ENCODE peak calls at places on chromosomes 2 and 18, in four cellular contexts. One of them, this sample, is unnamed.

GRCh38 chr2:205734436-205734835 is 52.1 kb downstream of the NRP2 start:
- DNase-seq in A549: no peak
- DNase-seq in cardiac fibroblast: peak
- DNase-seq in kidney: no peak
- DNase-seq in this sample: peak

GRCh38 chr2:183019718-183020442 is 18.4 kb downstream of the NCKAP1 start:
- DNase-seq in A549: no peak
- DNase-seq in cardiac fibroblast: no peak
- DNase-seq in kidney: no peak
- DNase-seq in this sample: no peak

GRCh38 chr2:159051656-159052055 is 83.2 kb downstream of the TANC1 start:
- DNase-seq in A549: no peak
- DNase-seq in cardiac fibroblast: no peak
- DNase-seq in kidney: no peak
- DNase-seq in this sample: peak

GRCh38 chr2:229314117-229314516 is 43.0 kb upstream of the PID1 start:
- DNase-seq in A549: no peak
- DNase-seq in cardiac fibroblast: peak
- DNase-seq in kidney: no peak
- DNase-seq in this sample: no peak

GRCh38 chr2:98457045-98457696 is 12.5 kb downstream of the INPP4A start:
- DNase-seq in A549: peak
- DNase-seq in cardiac fibroblast: peak
- DNase-seq in kidney: no peak
- DNase-seq in this sample: peak

GRCh38 chr2:213995400-213996105 is 415.3 kb upstream of the VWC2L start:
- DNase-seq in A549: peak
- DNase-seq in cardiac fibroblast: peak
- DNase-seq in kidney: no peak
- DNase-seq in this sample: peak

GRCh38 chr2:199485732-199486335 is 28.1 kb upstream of the SATB2 start:
- DNase-seq in A549: peak
- DNase-seq in cardiac fibroblast: peak
- DNase-seq in kidney: no peak
- DNase-seq in this sample: no peak

GRCh38 chr18:13394794-13395193 is 176.2 kb downstream of the LDLRAD4 start:
- DNase-seq in A549: no peak
- DNase-seq in cardiac fibroblast: no peak
- DNase-seq in kidney: no peak
- DNase-seq in this sample: no peak

GRCh38 chr2:231583982-231584381 is 8.7 kb upstream of the TEX44 start:
- DNase-seq in A549: no peak
- DNase-seq in cardiac fibroblast: no peak
- DNase-seq in kidney: no peak
- DNase-seq in this sample: no peak

GRCh38 chr2:112959109-112959591 is 18.7 kb upstream of the IL36G start:
- DNase-seq in A549: no peak
- DNase-seq in cardiac fibroblast: peak
- DNase-seq in kidney: no peak
- DNase-seq in this sample: no peak

GRCh38 chr2:164992818-164993217 is 37.5 kb upstream of the SLC38A11 start:
- DNase-seq in A549: no peak
- DNase-seq in cardiac fibroblast: peak
- DNase-seq in kidney: no peak
- DNase-seq in this sample: peak

GRCh38 chr2:49619804-49620203 is 465.5 kb upstream of the FSHR start:
- DNase-seq in A549: no peak
- DNase-seq in cardiac fibroblast: no peak
- DNase-seq in kidney: no peak
- DNase-seq in this sample: no peak

GRCh38 chr18:43514747-43515146 is 237.5 kb upstream of the SYT4 start:
- DNase-seq in A549: no peak
- DNase-seq in cardiac fibroblast: no peak
- DNase-seq in kidney: no peak
- DNase-seq in this sample: no peak

GRCh38 chr2:110121052-110121334 is 5.4 kb upstream of the MALL start:
- DNase-seq in A549: no peak
- DNase-seq in cardiac fibroblast: no peak
- DNase-seq in kidney: no peak
- DNase-seq in this sample: no peak

GRCh38 chr18:79531386-79531785 is 135.7 kb downstream of the NFATC1 start:
- DNase-seq in A549: no peak
- DNase-seq in cardiac fibroblast: no peak
- DNase-seq in kidney: peak
- DNase-seq in this sample: no peak

GRCh38 chr2:55772309-55772980 is 78.8 kb upstream of the PNPT1 start:
- DNase-seq in A549: no peak
- DNase-seq in cardiac fibroblast: no peak
- DNase-seq in kidney: no peak
- DNase-seq in this sample: no peak

GRCh38 chr2:222290691-222291484 is 7.9 kb downstream of the PAX3 start:
- DNase-seq in A549: no peak
- DNase-seq in cardiac fibroblast: no peak
- DNase-seq in kidney: no peak
- DNase-seq in this sample: no peak

GRCh38 chr2:5387421-5387820 is 304.8 kb upstream of the SOX11 start:
- DNase-seq in A549: no peak
- DNase-seq in cardiac fibroblast: no peak
- DNase-seq in kidney: no peak
- DNase-seq in this sample: no peak

GRCh38 chr2:218798767-218799504 is 17.0 kb downstream of the CYP27A1 start:
- DNase-seq in A549: no peak
- DNase-seq in cardiac fibroblast: no peak
- DNase-seq in kidney: no peak
- DNase-seq in this sample: no peak

GRCh38 chr2:128690431-128690830 is 371.8 kb upstream of the HS6ST1 start:
- DNase-seq in A549: no peak
- DNase-seq in cardiac fibroblast: no peak
- DNase-seq in kidney: no peak
- DNase-seq in this sample: no peak

GRCh38 chr2:239026711-239027430 is 179.0 kb downstream of the TWIST2 start:
- DNase-seq in A549: no peak
- DNase-seq in cardiac fibroblast: no peak
- DNase-seq in kidney: no peak
- DNase-seq in this sample: no peak

GRCh38 chr2:100747996-100748615 is 71.8 kb upstream of the NPAS2 start:
- DNase-seq in A549: no peak
- DNase-seq in cardiac fibroblast: peak
- DNase-seq in kidney: no peak
- DNase-seq in this sample: no peak

GRCh38 chr2:138931284-138932256 is 151.4 kb upstream of the NXPH2 start:
- DNase-seq in A549: no peak
- DNase-seq in cardiac fibroblast: no peak
- DNase-seq in kidney: no peak
- DNase-seq in this sample: no peak

GRCh38 chr2:15984367-15985255 is 44.3 kb downstream of the MYCN start:
- DNase-seq in A549: no peak
- DNase-seq in cardiac fibroblast: no peak
- DNase-seq in kidney: no peak
- DNase-seq in this sample: no peak

GRCh38 chr18:80147037-80147417 is 38.0 kb downstream of the ADNP2 start:
- DNase-seq in A549: no peak
- DNase-seq in cardiac fibroblast: peak
- DNase-seq in kidney: no peak
- DNase-seq in this sample: no peak

GRCh38 chr18:59631583-59632181 is 65.5 kb downstream of the CCBE1 start:
- DNase-seq in A549: peak
- DNase-seq in cardiac fibroblast: peak
- DNase-seq in kidney: no peak
- DNase-seq in this sample: no peak

GRCh38 chr18:42620585-42620984 is 494.9 kb downstream of the RIT2 start:
- DNase-seq in A549: no peak
- DNase-seq in cardiac fibroblast: no peak
- DNase-seq in kidney: no peak
- DNase-seq in this sample: no peak

GRCh38 chr18:9403795-9404564 is 69.4 kb downstream of the TWSG1 start:
- DNase-seq in A549: no peak
- DNase-seq in cardiac fibroblast: no peak
- DNase-seq in kidney: no peak
- DNase-seq in this sample: no peak

GRCh38 chr2:136305517-136306192 is 187.7 kb upstream of the CXCR4 start:
- DNase-seq in A549: no peak
- DNase-seq in cardiac fibroblast: no peak
- DNase-seq in kidney: no peak
- DNase-seq in this sample: no peak

GRCh38 chr18:6648581-6648980 is 80.9 kb upstream of the ARHGAP28 start:
- DNase-seq in A549: no peak
- DNase-seq in cardiac fibroblast: peak
- DNase-seq in kidney: no peak
- DNase-seq in this sample: no peak

GRCh38 chr2:193806088-193806774 is 1611.5 kb upstream of the TMEFF2 start:
- DNase-seq in A549: no peak
- DNase-seq in cardiac fibroblast: no peak
- DNase-seq in kidney: no peak
- DNase-seq in this sample: no peak

GRCh38 chr2:655626-656025 is 21.6 kb downstream of the TMEM18 start:
- DNase-seq in A549: no peak
- DNase-seq in cardiac fibroblast: peak
- DNase-seq in kidney: no peak
- DNase-seq in this sample: no peak

GRCh38 chr18:33440384-33441043 is at the start of gene CCDC178:
- DNase-seq in A549: peak
- DNase-seq in cardiac fibroblast: no peak
- DNase-seq in kidney: peak
- DNase-seq in this sample: peak

GRCh38 chr18:39909706-39910105 is 2045.3 kb upstream of the PIK3C3 start:
- DNase-seq in A549: no peak
- DNase-seq in cardiac fibroblast: peak
- DNase-seq in kidney: no peak
- DNase-seq in this sample: peak

GRCh38 chr18:12637901-12638633 is 19.8 kb downstream of the SPIRE1 start:
- DNase-seq in A549: no peak
- DNase-seq in cardiac fibroblast: peak
- DNase-seq in kidney: no peak
- DNase-seq in this sample: no peak

GRCh38 chr2:76749858-76750257 is 772.3 kb downstream of the LRRTM4 start:
- DNase-seq in A549: no peak
- DNase-seq in cardiac fibroblast: no peak
- DNase-seq in kidney: no peak
- DNase-seq in this sample: no peak

GRCh38 chr2:68465081-68465916 is 1.8 kb downstream of the FBXO48 start:
- DNase-seq in A549: no peak
- DNase-seq in cardiac fibroblast: peak
- DNase-seq in kidney: no peak
- DNase-seq in this sample: peak

GRCh38 chr2:18742382-18742781 is 153.0 kb upstream of the NT5C1B start:
- DNase-seq in A549: no peak
- DNase-seq in cardiac fibroblast: no peak
- DNase-seq in kidney: no peak
- DNase-seq in this sample: no peak

GRCh38 chr2:237411683-237412349 is 2.1 kb downstream of the COL6A3 start:
- DNase-seq in A549: no peak
- DNase-seq in cardiac fibroblast: peak
- DNase-seq in kidney: no peak
- DNase-seq in this sample: no peak
- H3K4me3 ChIP-seq in A549: no peak
- H3K4me3 ChIP-seq in cardiac fibroblast: peak
- H3K4me3 ChIP-seq in kidney: no peak
- H3K4me3 ChIP-seq in this sample: peak

GRCh38 chr2:241501551-241501950 is 6.8 kb downstream of the STK25 start:
- DNase-seq in A549: no peak
- DNase-seq in cardiac fibroblast: no peak
- DNase-seq in kidney: no peak
- DNase-seq in this sample: no peak
- H3K4me3 ChIP-seq in A549: no peak
- H3K4me3 ChIP-seq in cardiac fibroblast: no peak
- H3K4me3 ChIP-seq in kidney: no peak
- H3K4me3 ChIP-seq in this sample: no peak

GRCh38 chr2:147845608-147846002 is 776 bp downstream of the ACVR2A start:
- DNase-seq in A549: no peak
- DNase-seq in cardiac fibroblast: peak
- DNase-seq in kidney: no peak
- DNase-seq in this sample: no peak
- H3K4me3 ChIP-seq in A549: peak
- H3K4me3 ChIP-seq in cardiac fibroblast: peak
- H3K4me3 ChIP-seq in kidney: peak
- H3K4me3 ChIP-seq in this sample: peak

GRCh38 chr18:48933578-48934399 is 17.0 kb downstream of the SMAD7 start:
- DNase-seq in A549: no peak
- DNase-seq in cardiac fibroblast: no peak
- DNase-seq in kidney: peak
- DNase-seq in this sample: no peak
- H3K4me3 ChIP-seq in A549: no peak
- H3K4me3 ChIP-seq in cardiac fibroblast: no peak
- H3K4me3 ChIP-seq in kidney: peak
- H3K4me3 ChIP-seq in this sample: no peak

GRCh38 chr2:156574112-156574511 is 137.9 kb downstream of the GPD2 start:
- DNase-seq in A549: no peak
- DNase-seq in cardiac fibroblast: no peak
- DNase-seq in kidney: no peak
- DNase-seq in this sample: no peak
- H3K4me3 ChIP-seq in A549: no peak
- H3K4me3 ChIP-seq in cardiac fibroblast: no peak
- H3K4me3 ChIP-seq in kidney: no peak
- H3K4me3 ChIP-seq in this sample: no peak

GRCh38 chr2:27901219-27901618 is 10.7 kb downstream of the BABAM2 start:
- DNase-seq in A549: no peak
- DNase-seq in cardiac fibroblast: no peak
- DNase-seq in kidney: no peak
- DNase-seq in this sample: no peak
- H3K4me3 ChIP-seq in A549: no peak
- H3K4me3 ChIP-seq in cardiac fibroblast: no peak
- H3K4me3 ChIP-seq in kidney: no peak
- H3K4me3 ChIP-seq in this sample: no peak

DNA sequence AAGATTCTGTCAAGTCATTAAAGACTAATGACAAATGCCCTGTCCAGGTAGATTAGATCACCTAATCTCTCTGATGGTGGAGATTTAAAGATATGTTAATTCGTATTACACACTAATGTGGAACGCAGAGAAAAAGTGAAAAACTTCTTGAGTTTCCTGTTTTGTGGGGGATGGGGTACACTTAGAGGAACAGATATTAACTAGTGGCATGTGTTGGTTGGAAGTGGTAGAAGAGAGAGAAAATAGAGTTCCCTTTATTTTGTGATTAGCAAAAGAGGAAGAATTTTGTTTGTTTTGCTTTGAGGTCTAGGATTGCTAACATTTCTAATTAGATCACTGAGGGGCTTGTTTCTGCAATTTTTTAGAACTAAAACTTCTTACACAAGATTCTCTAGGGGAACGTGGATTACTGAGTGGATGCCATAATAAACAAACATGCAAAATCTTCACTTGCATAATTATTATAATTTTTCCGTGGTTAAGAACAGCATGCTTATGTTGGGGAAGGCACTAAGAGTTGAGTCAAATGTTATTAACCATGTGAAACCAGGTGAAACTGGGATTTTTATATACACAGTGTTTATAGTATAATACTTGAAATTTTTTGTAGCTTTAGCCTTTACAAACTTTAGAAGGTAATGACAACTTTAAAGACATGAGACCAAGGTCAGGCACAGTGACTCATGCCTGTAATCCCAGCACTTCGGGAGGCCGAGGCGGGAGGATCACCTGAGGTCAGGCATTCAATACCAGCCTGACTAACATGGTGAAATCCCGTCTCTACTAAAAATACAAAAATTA is 97.4 kb upstream of the STK17B start:
- DNase-seq in A549: no peak
- DNase-seq in cardiac fibroblast: peak
- DNase-seq in kidney: no peak
- DNase-seq in this sample: no peak
- H3K4me3 ChIP-seq in A549: no peak
- H3K4me3 ChIP-seq in cardiac fibroblast: no peak
- H3K4me3 ChIP-seq in kidney: no peak
- H3K4me3 ChIP-seq in this sample: no peak